ENCODE peak calls at places on chromosomes 4 and X, in ten cellular contexts. One of them, this sample, is unnamed.

GRCh38 chrX:131059231-131059630 is 1.1 kb downstream of the ARHGAP36 start:
- DNase-seq in lower leg skin: no peak
- DNase-seq in NCI-H1092 treated with DMSO at 0.1 percent for 48 hours: no peak
- DNase-seq in endothelial cell: no peak
- DNase-seq in AG09309: no peak
- DNase-seq in astrocyte of the spinal cord: no peak
- DNase-seq in naive thymus-derived CD8-positive, alpha-beta T cell: no peak
- DNase-seq in RKO: no peak
- DNase-seq in HL-60: no peak
- DNase-seq in stimulated activated CD4-positive, alpha-beta T cell treated with anti-CD3 and anti-CD28 coated beads, Interleukin-15, amount 100 ng/mL, for 1 hour: no peak
- DNase-seq in this sample: no peak

GRCh38 chrX:130771648-130772312 is 131.2 kb downstream of the ENOX2 start:
- DNase-seq in RKO: no peak
- DNase-seq in astrocyte of the spinal cord: peak; percentile 2
- DNase-seq in stimulated activated CD4-positive, alpha-beta T cell treated with anti-CD3 and anti-CD28 coated beads, Interleukin-15, amount 100 ng/mL, for 1 hour: no peak
- DNase-seq in AG09309: no peak
- DNase-seq in lower leg skin: no peak
- DNase-seq in NCI-H1092 treated with DMSO at 0.1 percent for 48 hours: no peak
- DNase-seq in endothelial cell: no peak
- DNase-seq in naive thymus-derived CD8-positive, alpha-beta T cell: no peak
- DNase-seq in HL-60: no peak
- DNase-seq in this sample: no peak

GRCh38 chrX:110180176-110180927 is 137.5 kb downstream of the AMMECR1 start:
- DNase-seq in stimulated activated CD4-positive, alpha-beta T cell treated with anti-CD3 and anti-CD28 coated beads, Interleukin-15, amount 100 ng/mL, for 1 hour: no peak
- DNase-seq in naive thymus-derived CD8-positive, alpha-beta T cell: no peak
- DNase-seq in AG09309: peak; percentile 38
- DNase-seq in endothelial cell: no peak
- DNase-seq in NCI-H1092 treated with DMSO at 0.1 percent for 48 hours: no peak
- DNase-seq in astrocyte of the spinal cord: peak; percentile 82
- DNase-seq in HL-60: no peak
- DNase-seq in RKO: no peak
- DNase-seq in lower leg skin: no peak
- DNase-seq in this sample: peak; percentile 15

GRCh38 chr4:118113220-118113619 is 78.9 kb downstream of the NDST3 start:
- DNase-seq in astrocyte of the spinal cord: peak; percentile 8
- DNase-seq in RKO: no peak
- DNase-seq in AG09309: no peak
- DNase-seq in NCI-H1092 treated with DMSO at 0.1 percent for 48 hours: no peak
- DNase-seq in endothelial cell: no peak
- DNase-seq in HL-60: no peak
- DNase-seq in naive thymus-derived CD8-positive, alpha-beta T cell: no peak
- DNase-seq in stimulated activated CD4-positive, alpha-beta T cell treated with anti-CD3 and anti-CD28 coated beads, Interleukin-15, amount 100 ng/mL, for 1 hour: no peak
- DNase-seq in lower leg skin: no peak
- DNase-seq in this sample: no peak

GRCh38 chrX:154113729-154114128 is 16.2 kb upstream of the MECP2 start:
- DNase-seq in naive thymus-derived CD8-positive, alpha-beta T cell: no peak
- DNase-seq in AG09309: no peak
- DNase-seq in lower leg skin: no peak
- DNase-seq in stimulated activated CD4-positive, alpha-beta T cell treated with anti-CD3 and anti-CD28 coated beads, Interleukin-15, amount 100 ng/mL, for 1 hour: no peak
- DNase-seq in astrocyte of the spinal cord: no peak
- DNase-seq in HL-60: no peak
- DNase-seq in RKO: no peak
- DNase-seq in endothelial cell: no peak
- DNase-seq in NCI-H1092 treated with DMSO at 0.1 percent for 48 hours: no peak
- DNase-seq in this sample: no peak

GRCh38 chrX:15576019-15576418 is 24.7 kb downstream of the ACE2 start:
- DNase-seq in stimulated activated CD4-positive, alpha-beta T cell treated with anti-CD3 and anti-CD28 coated beads, Interleukin-15, amount 100 ng/mL, for 1 hour: no peak
- DNase-seq in NCI-H1092 treated with DMSO at 0.1 percent for 48 hours: no peak
- DNase-seq in HL-60: no peak
- DNase-seq in endothelial cell: no peak
- DNase-seq in RKO: no peak
- DNase-seq in naive thymus-derived CD8-positive, alpha-beta T cell: no peak
- DNase-seq in astrocyte of the spinal cord: peak; percentile 7
- DNase-seq in lower leg skin: no peak
- DNase-seq in AG09309: no peak
- DNase-seq in this sample: no peak

GRCh38 chr4:87089368-87089767 is 131.1 kb downstream of the KLHL8 start:
- DNase-seq in HL-60: no peak
- DNase-seq in stimulated activated CD4-positive, alpha-beta T cell treated with anti-CD3 and anti-CD28 coated beads, Interleukin-15, amount 100 ng/mL, for 1 hour: no peak
- DNase-seq in NCI-H1092 treated with DMSO at 0.1 percent for 48 hours: no peak
- DNase-seq in lower leg skin: no peak
- DNase-seq in naive thymus-derived CD8-positive, alpha-beta T cell: no peak
- DNase-seq in astrocyte of the spinal cord: no peak
- DNase-seq in RKO: no peak
- DNase-seq in AG09309: no peak
- DNase-seq in endothelial cell: no peak
- DNase-seq in this sample: no peak

GRCh38 chr4:172631832-172632231 is 536.8 kb upstream of the GALNT7 start:
- DNase-seq in AG09309: no peak
- DNase-seq in HL-60: no peak
- DNase-seq in lower leg skin: no peak
- DNase-seq in NCI-H1092 treated with DMSO at 0.1 percent for 48 hours: no peak
- DNase-seq in astrocyte of the spinal cord: no peak
- DNase-seq in endothelial cell: no peak
- DNase-seq in RKO: no peak
- DNase-seq in naive thymus-derived CD8-positive, alpha-beta T cell: no peak
- DNase-seq in stimulated activated CD4-positive, alpha-beta T cell treated with anti-CD3 and anti-CD28 coated beads, Interleukin-15, amount 100 ng/mL, for 1 hour: no peak
- DNase-seq in this sample: no peak

GRCh38 chr4:184746532-184746870 is 12.6 kb upstream of the CENPU start:
- DNase-seq in lower leg skin: no peak
- DNase-seq in NCI-H1092 treated with DMSO at 0.1 percent for 48 hours: no peak
- DNase-seq in HL-60: no peak
- DNase-seq in stimulated activated CD4-positive, alpha-beta T cell treated with anti-CD3 and anti-CD28 coated beads, Interleukin-15, amount 100 ng/mL, for 1 hour: no peak
- DNase-seq in RKO: peak; percentile 14
- DNase-seq in astrocyte of the spinal cord: peak; percentile 71
- DNase-seq in endothelial cell: no peak
- DNase-seq in naive thymus-derived CD8-positive, alpha-beta T cell: no peak
- DNase-seq in AG09309: peak; percentile 77
- DNase-seq in this sample: no peak

GRCh38 chr4:155515444-155515843 is 138.7 kb upstream of the MAP9 start:
- DNase-seq in endothelial cell: no peak
- DNase-seq in astrocyte of the spinal cord: no peak
- DNase-seq in NCI-H1092 treated with DMSO at 0.1 percent for 48 hours: no peak
- DNase-seq in stimulated activated CD4-positive, alpha-beta T cell treated with anti-CD3 and anti-CD28 coated beads, Interleukin-15, amount 100 ng/mL, for 1 hour: no peak
- DNase-seq in RKO: no peak
- DNase-seq in AG09309: no peak
- DNase-seq in HL-60: no peak
- DNase-seq in naive thymus-derived CD8-positive, alpha-beta T cell: no peak
- DNase-seq in lower leg skin: no peak
- DNase-seq in this sample: no peak

GRCh38 chrX:135572436-135572835 is 52.0 kb downstream of the INTS6L start:
- DNase-seq in AG09309: no peak
- DNase-seq in lower leg skin: no peak
- DNase-seq in endothelial cell: no peak
- DNase-seq in HL-60: no peak
- DNase-seq in naive thymus-derived CD8-positive, alpha-beta T cell: no peak
- DNase-seq in NCI-H1092 treated with DMSO at 0.1 percent for 48 hours: no peak
- DNase-seq in RKO: peak; percentile 9
- DNase-seq in stimulated activated CD4-positive, alpha-beta T cell treated with anti-CD3 and anti-CD28 coated beads, Interleukin-15, amount 100 ng/mL, for 1 hour: no peak
- DNase-seq in astrocyte of the spinal cord: no peak
- DNase-seq in this sample: no peak

GRCh38 chrX:143635915-143636314 is at the start of gene SLITRK4:
- DNase-seq in AG09309: no peak
- DNase-seq in lower leg skin: no peak
- DNase-seq in HL-60: no peak
- DNase-seq in endothelial cell: peak; percentile 50
- DNase-seq in naive thymus-derived CD8-positive, alpha-beta T cell: no peak
- DNase-seq in stimulated activated CD4-positive, alpha-beta T cell treated with anti-CD3 and anti-CD28 coated beads, Interleukin-15, amount 100 ng/mL, for 1 hour: no peak
- DNase-seq in RKO: no peak
- DNase-seq in NCI-H1092 treated with DMSO at 0.1 percent for 48 hours: no peak
- DNase-seq in astrocyte of the spinal cord: no peak
- DNase-seq in this sample: no peak

This sample was measured in SW480.